ENCODE peak calls at places on chromosomes 4 and X, in five cellular contexts. F, H, U, A and D are unnamed samples.

GRCh38 chrX:48826876-48827653 is 752 bp downstream of the ERAS start:
- DNase-seq in H (no peak), A (no peak), U (no peak), F (no peak), D (no peak)

GRCh38 chrX:1925053-1925481 is 310.2 kb downstream of the ASMT start:
- DNase-seq in H (no peak), F (no peak), A (no peak), U (no peak), D (no peak)

GRCh38 chrX:68177542-68177941 is 255.8 kb downstream of the OPHN1 start:
- DNase-seq in U (peak), H (no peak), A (no peak), F (no peak), D (no peak)

GRCh38 chrX:9846631-9847030 is 60.4 kb downstream of the SHROOM2 start:
- DNase-seq in F (no peak), A (no peak), H (no peak), U (no peak), D (no peak)

GRCh38 chr4:82599336-82599735 is 37.5 kb upstream of the TMEM150C start:
- DNase-seq in F (no peak), H (no peak), U (peak), A (no peak), D (no peak)

GRCh38 chr4:10083861-10084641 is 32.5 kb downstream of the WDR1 start:
- DNase-seq in A (no peak), U (no peak), H (no peak), F (no peak), D (no peak)

GRCh38 chr4:97081951-97082350 is 1061.3 kb downstream of the STPG2 start:
- DNase-seq in A (no peak), H (no peak), U (no peak), F (no peak), D (no peak)

GRCh38 chr4:149997881-149998421 is 80.3 kb upstream of the DCLK2 start:
- DNase-seq in H (no peak), U (peak), F (peak), A (no peak), D (no peak)

GRCh38 chrX:68822641-68823410 is 6.0 kb upstream of the EFNB1 start:
- DNase-seq in H (peak), A (peak), F (peak), U (peak), D (no peak)

GRCh38 chrX:153495362-153495751 is 577 bp downstream of the BGN start:
- DNase-seq in F (peak), H (peak), A (no peak), U (peak), D (no peak)

GRCh38 chr4:120158860-120159259 is 92.2 kb upstream of the MAD2L1 start:
- DNase-seq in H (no peak), U (no peak), A (no peak), F (no peak), D (no peak)

GRCh38 chrX:154411981-154412340 is 622 bp downstream of the TAFAZZIN start:
- DNase-seq in A (peak), F (peak), U (peak), H (peak), D (peak)

GRCh38 chr4:184417802-184418511 is 56.4 kb downstream of the IRF2 start:
- DNase-seq in U (peak), H (no peak), F (peak), A (no peak), D (no peak)

GRCh38 chrX:154717824-154718223 is 33.1 kb downstream of the GAB3 start:
- DNase-seq in F (peak), A (no peak), H (no peak), U (no peak), D (no peak)

GRCh38 chr4:155978810-155979209 is 25.1 kb upstream of the CTSO start:
- DNase-seq in F (no peak), U (no peak), A (no peak), H (no peak), D (no peak)

GRCh38 chr4:142846729-142847606 is 867 bp upstream of the INPP4B start:
- DNase-seq in U (peak), A (peak), H (peak), F (peak), D (no peak)

GRCh38 chr4:62661821-62662220 is 1461.7 kb downstream of the ADGRL3 start:
- DNase-seq in H (no peak), U (no peak), A (no peak), F (no peak), D (no peak)

GRCh38 chr4:165612936-165613335 is 234.1 kb downstream of the CPE start:
- DNase-seq in U (no peak), F (no peak), H (no peak), A (no peak), D (no peak)

GRCh38 chrX:11655282-11655985 is 10.3 kb downstream of the ARHGAP6 start:
- DNase-seq in U (no peak), H (no peak), A (no peak), F (no peak), D (no peak)

GRCh38 chrX:31165241-31166035 is 93.6 kb upstream of the FTHL17 start:
- DNase-seq in H (no peak), A (no peak), U (no peak), F (no peak), D (no peak)

GRCh38 chrX:33357606-33358005 is 146.3 kb upstream of the DMD start:
- DNase-seq in F (no peak), U (no peak), A (no peak), H (no peak), D (no peak)

GRCh38 chr4:142544014-142544413 is 302.1 kb downstream of the INPP4B start:
- DNase-seq in H (no peak), A (no peak), F (no peak), U (peak), D (no peak)

GRCh38 chr4:75158451-75158850 is 225.5 kb downstream of the PARM1 start:
- DNase-seq in F (no peak), H (no peak), U (no peak), A (no peak), D (no peak)

GRCh38 chrX:95505721-95506120 is 1178.9 kb upstream of the DIAPH2 start:
- DNase-seq in U (peak), F (no peak), A (no peak), H (no peak), D (no peak)

GRCh38 chrX:53637479-53637878 is 49.0 kb downstream of the HUWE1 start:
- DNase-seq in U (no peak), F (no peak), A (no peak), H (no peak), D (no peak)

GRCh38 chr4:6126971-6127745 is 73.2 kb downstream of the JAKMIP1 start:
- DNase-seq in F (no peak), A (no peak), H (no peak), U (no peak), D (no peak)

GRCh38 chr4:96677499-96677898 is 837.6 kb downstream of the PDHA2 start:
- DNase-seq in H (no peak), A (no peak), U (peak), F (peak), D (no peak)

GRCh38 chrX:7147978-7148824 is at the start of gene PUDP:
- DNase-seq in U (peak), H (peak), F (peak), A (peak), D (peak)

GRCh38 chr4:66229885-66230284 is 559.6 kb upstream of the EPHA5 start:
- DNase-seq in A (no peak), H (no peak), U (no peak), F (no peak), D (no peak)